ENCODE peak calls at places on chromosome 13, in five cellular contexts. P, Q, V, E and B are unnamed samples.

GRCh38 chr13:100584901-100585300 is 3.7 kb downstream of the GGACT start:
- DNase-seq in P (no peak), Q (no peak), V (no peak), E (no peak), B (no peak)

GRCh38 chr13:73497430-73497829 is 438.6 kb downstream of the KLF5 start:
- DNase-seq in P (no peak), Q (no peak), V (no peak), E (no peak), B (no peak)

GRCh38 chr13:109990296-109990695 is 203.9 kb upstream of the IRS2 start:
- DNase-seq in P (no peak), Q (no peak), V (no peak), E (no peak), B (no peak)

GRCh38 chr13:60572003-60572792 is 175.2 kb downstream of the TDRD3 start:
- DNase-seq in P (no peak), Q (no peak), V (peak; percentile 60), E (no peak), B (no peak)

GRCh38 chr13:64293923-64294322 is 2878.3 kb upstream of the PCDH20 start:
- DNase-seq in P (no peak), Q (no peak), V (no peak), E (no peak), B (no peak)

GRCh38 chr13:100836696-100837095 is 162.1 kb upstream of the TMTC4 start:
- DNase-seq in P (no peak), Q (no peak), V (no peak), E (no peak), B (no peak)

GRCh38 chr13:25886438-25887214 is 165.2 kb downstream of the SHISA2 start:
- DNase-seq in P (no peak), Q (no peak), V (no peak), E (no peak), B (no peak)

GRCh38 chr13:105334211-105334610 is 1201.3 kb downstream of the EFNB2 start:
- DNase-seq in P (no peak), Q (no peak), V (no peak), E (no peak), B (no peak)

GRCh38 chr13:93116809-93117208 is 109.8 kb upstream of the GPC6 start:
- DNase-seq in P (no peak), Q (no peak), V (no peak), E (no peak), B (no peak)

GRCh38 chr13:27977476-27978300 is 8.6 kb upstream of the CDX2 start:
- DNase-seq in P (no peak), Q (no peak), V (peak; percentile 29), E (no peak), B (no peak)

GRCh38 chr13:100818706-100819105 is 144.1 kb upstream of the TMTC4 start:
- DNase-seq in P (no peak), Q (no peak), V (no peak), E (no peak), B (no peak)

GRCh38 chr13:33763021-33763420 is 54.9 kb upstream of the RFC3 start:
- DNase-seq in P (no peak), Q (no peak), V (no peak), E (no peak), B (no peak)

GRCh38 chr13:33764716-33765115 is 53.2 kb upstream of the RFC3 start:
- DNase-seq in P (no peak), Q (no peak), V (no peak), E (no peak), B (no peak)

GRCh38 chr13:33758113-33758512 is 59.8 kb upstream of the RFC3 start:
- DNase-seq in P (no peak), Q (no peak), V (no peak), E (no peak), B (no peak)

GRCh38 chr13:33757713-33758112 is 60.2 kb upstream of the RFC3 start:
- DNase-seq in P (no peak), Q (no peak), V (no peak), E (no peak), B (no peak)

DNA sequence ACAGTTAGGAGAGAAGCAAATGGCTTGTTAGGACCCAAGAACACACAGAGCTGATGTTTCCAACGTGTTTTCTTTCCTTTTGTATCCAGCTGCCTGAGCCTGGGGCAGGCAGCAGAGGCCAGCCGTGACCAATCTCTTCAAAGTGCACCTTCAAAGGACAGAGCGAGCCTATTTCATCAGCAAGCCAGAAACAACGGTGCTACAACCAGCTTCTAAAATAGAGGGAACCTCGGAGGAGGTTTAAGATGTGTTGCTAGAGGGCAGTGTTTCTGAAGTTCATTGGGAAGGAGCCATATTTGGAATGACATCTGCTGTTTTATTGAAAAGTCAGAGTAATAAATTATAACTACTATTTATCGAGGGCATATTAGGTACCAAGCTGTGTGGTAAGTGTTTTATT is 56.2 kb upstream of the RFC3 start:
- DNase-seq in P (peak; percentile 17), Q (no peak), V (peak; percentile 26), E (no peak), B (no peak)
- TF ChIP-seq CTCF in P (no peak), Q (no peak), V (no peak), E (no peak), B (no peak)

GRCh38 chr13:40568672-40569350 is 97.6 kb downstream of the FOXO1 start:
- DNase-seq in P (no peak), Q (no peak), V (no peak), E (no peak), B (no peak)
- TF ChIP-seq POLR2A in P (no peak), Q (no peak), V (no peak), E (no peak), B (no peak)

GRCh38 chr13:74647991-74648390 is 513.8 kb upstream of the KLF12 start:
- DNase-seq in P (no peak), Q (no peak), V (no peak), E (no peak), B (no peak)

GRCh38 chr13:74647211-74647610 is 513.0 kb upstream of the KLF12 start:
- DNase-seq in P (no peak), Q (no peak), V (no peak), E (no peak), B (no peak)

GRCh38 chr13:74651121-74651520 is 516.9 kb upstream of the KLF12 start:
- DNase-seq in P (peak; percentile 8), Q (no peak), V (no peak), E (no peak), B (no peak)
- H3K27ac ChIP-seq in P (no peak overlapping the region), Q (no peak overlapping the region), V (no peak overlapping the region), E (no peak overlapping the region), B (no peak overlapping the region)

GRCh38 chr13:39364797-39365468 is 238.1 kb downstream of the LHFPL6 start:
- DNase-seq in P (no peak), Q (no peak), V (no peak), E (no peak), B (no peak)
- TF ChIP-seq CTCF in P (no peak), Q (no peak), V (no peak), E (no peak), B (no peak)

GRCh38 chr13:29852464-29853054 is 2.1 kb upstream of the UBL3 start:
- DNase-seq in P (no peak), Q (no peak), V (no peak), E (no peak), B (no peak)

GRCh38 chr13:29849071-29849541 is 1.3 kb downstream of the UBL3 start:
- DNase-seq in P (peak; percentile 21), Q (no peak), V (peak; percentile 31), E (no peak), B (peak; percentile 46)

GRCh38 chr13:29853131-29853530 is 2.7 kb upstream of the UBL3 start:
- DNase-seq in P (no peak), Q (no peak), V (no peak), E (no peak), B (no peak)

GRCh38 chr13:29849731-29850212 is 645 bp downstream of the UBL3 start:
- DNase-seq in P (peak; percentile 58), Q (peak; percentile 63), V (peak; percentile 41), E (peak; percentile 81), B (peak; percentile 49)

DNA sequence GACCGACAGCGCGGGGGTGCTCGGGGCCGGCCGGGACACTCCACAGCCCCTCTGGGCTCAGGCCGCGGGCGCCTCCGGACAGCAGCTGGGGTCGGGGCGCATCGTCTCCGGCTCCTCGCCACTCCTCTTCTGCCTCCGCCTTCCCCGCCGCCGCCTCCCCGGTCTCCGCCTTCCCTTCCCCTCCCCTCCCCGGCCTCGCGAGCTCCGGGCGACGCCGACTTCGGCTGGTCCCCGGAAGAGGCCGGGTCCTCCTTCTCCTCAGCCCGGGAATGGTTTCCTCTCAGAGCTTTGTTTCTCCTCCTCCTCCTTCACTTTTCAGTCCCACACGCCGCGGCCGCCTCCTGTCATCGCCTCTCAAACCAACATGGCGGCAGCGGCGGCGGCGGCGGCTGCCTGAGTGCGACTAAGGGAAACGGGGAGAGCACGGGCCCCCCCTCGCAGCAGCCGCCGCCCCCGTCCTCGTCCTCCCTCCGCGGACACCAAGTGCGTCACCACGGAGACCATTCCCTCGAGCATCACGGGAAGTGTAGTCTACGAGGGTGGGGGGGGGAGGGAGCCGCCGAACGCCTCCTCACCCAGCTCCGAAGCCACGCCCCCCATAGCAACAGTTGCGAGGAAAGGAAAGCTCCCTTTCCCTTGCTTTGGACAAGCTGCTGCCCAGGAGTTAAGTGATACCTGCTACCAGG is at the start of gene UBL3:
- DNase-seq in P (peak; percentile 98), Q (peak; percentile 98), V (peak; percentile 94), E (peak; percentile 97), B (peak; percentile 93)
- TF ChIP-seq POLR2A in P (peak; percentile 94), Q (peak; percentile 91), V (peak; percentile 55), E (peak; percentile 77), B (peak; percentile 85)

GRCh38 chr13:30881931-30882899 is 23.9 kb upstream of the MEDAG start:
- DNase-seq in P (no peak), Q (peak; percentile 32), V (no peak), E (no peak), B (no peak)

GRCh38 chr13:30880756-30881155 is 25.3 kb upstream of the MEDAG start:
- DNase-seq in P (no peak), Q (no peak), V (peak; percentile 25), E (no peak), B (no peak)

GRCh38 chr13:30877335-30877734 is 28.7 kb upstream of the MEDAG start:
- DNase-seq in P (no peak), Q (no peak), V (no peak), E (no peak), B (no peak)

GRCh38 chr13:30881191-30881651 is 24.9 kb upstream of the MEDAG start:
- DNase-seq in P (no peak), Q (peak; percentile 46), V (no peak), E (no peak), B (no peak)

DNA sequence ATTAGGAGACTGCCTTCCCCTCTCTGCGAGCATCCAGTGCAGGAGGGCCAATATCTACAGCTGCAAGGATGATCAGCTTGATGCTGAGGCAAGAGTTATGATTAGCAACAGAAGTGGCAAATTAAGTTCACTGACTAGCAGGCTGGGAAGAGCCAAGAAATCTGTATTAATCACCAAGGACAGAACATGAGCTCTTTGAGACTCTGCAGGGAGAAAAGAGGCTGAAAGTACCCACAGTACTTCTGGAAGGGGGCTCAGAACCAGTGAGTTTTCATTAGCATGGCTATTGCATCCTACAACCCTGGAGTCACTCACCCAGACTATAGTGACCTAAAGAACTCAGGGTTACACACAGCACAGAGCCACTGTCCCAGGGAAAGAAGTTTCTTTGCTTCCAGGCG is 25.9 kb upstream of the MEDAG start:
- DNase-seq in P (no peak), Q (no peak), V (no peak), E (no peak), B (no peak)
- H3K27ac ChIP-seq in P (no peak overlapping the region), Q (peak overlapping the region; percentile 74), V (peak overlapping the region; percentile 57), E (peak overlapping the region; percentile 32), B (peak overlapping the region; percentile 83)

GRCh38 chr13:23081901-23082300 is 98.9 kb upstream of the SGCG start:
- DNase-seq in P (no peak), Q (no peak), V (no peak), E (no peak), B (no peak)

GRCh38 chr13:23086951-23087350 is 93.8 kb upstream of the SGCG start:
- DNase-seq in P (no peak), Q (no peak), V (no peak), E (no peak), B (no peak)

GRCh38 chr13:23087884-23088283 is 92.9 kb upstream of the SGCG start:
- DNase-seq in P (no peak), Q (no peak), V (peak; percentile 17), E (no peak), B (no peak)
- TF ChIP-seq CTCF in P (no peak), Q (no peak), V (no peak), E (peak; percentile 13), B (no peak)